ENCODE peak calls at places on chromosomes 5 and 9, in four cellular contexts. D, O, G and X are unnamed samples.

GRCh38 chr9:96493757-96494156 is 43.8 kb downstream of the HABP4 start:
- DNase-seq in D (no peak), G (no peak), O (no peak), X (no peak)

GRCh38 chr9:114953917-114954316 is 23.5 kb upstream of the TNFSF8 start:
- DNase-seq in D (peak; percentile 60), O (peak; percentile 16), G (no peak), X (peak; percentile 35)

GRCh38 chr9:21078702-21079101 is 960 bp upstream of the IFNB1 start:
- DNase-seq in O (no peak), G (no peak), D (no peak), X (no peak)

GRCh38 chr5:177498013-177498847 is 826 bp upstream of the PDLIM7 start:
- DNase-seq in D (no peak), O (peak; percentile 59), G (no peak), X (no peak)

GRCh38 chr5:72347801-72348305 is 27.7 kb downstream of the PTCD2 start:
- DNase-seq in D (no peak), G (no peak), O (no peak), X (peak; percentile 66)

GRCh38 chr9:76249309-76249708 is 144.9 kb downstream of the RFK start:
- DNase-seq in O (no peak), D (no peak), G (no peak), X (no peak)

GRCh38 chr5:69334793-69335268 is 2.2 kb upstream of the CCDC125 start:
- DNase-seq in O (peak; percentile 77), D (peak; percentile 85), G (peak; percentile 77), X (peak; percentile 52)

GRCh38 chr9:109012009-109012875 is 1.1 kb downstream of the CTNNAL1 start:
- DNase-seq in D (peak; percentile 64), G (peak; percentile 23), O (peak; percentile 72), X (peak; percentile 83)

GRCh38 chr5:141694479-141694878 is 12.4 kb upstream of the ARAP3 start:
- DNase-seq in O (no peak), G (no peak), D (no peak), X (no peak)

GRCh38 chr5:69369369-69370121 is at the start of the genes AK6, RAD17 and TAF9:
- DNase-seq in O (peak; percentile 91), D (peak; percentile 89), G (peak; percentile 94), X (peak; percentile 83)

GRCh38 chr9:128051932-128052734 is 15.0 kb downstream of the NAIF1 start:
- DNase-seq in G (peak; percentile 25), D (no peak), O (no peak), X (no peak)

GRCh38 chr5:146130440-146131045 is 25.2 kb upstream of the PLAC8L1 start:
- DNase-seq in G (no peak), O (no peak), D (no peak), X (no peak)

GRCh38 chr5:126778675-126779403 is 1.9 kb downstream of the LMNB1 start:
- DNase-seq in G (no peak), D (no peak), O (no peak), X (no peak)

GRCh38 chr5:98880598-98880997 is 48.2 kb downstream of the CHD1 start:
- DNase-seq in O (no peak), G (no peak), D (no peak), X (no peak)

GRCh38 chr5:3994635-3995034 is 399.0 kb downstream of the IRX1 start:
- DNase-seq in G (no peak), D (no peak), O (no peak), X (no peak)

GRCh38 chr9:38024036-38024681 is 44.9 kb downstream of the SHB start:
- DNase-seq in O (peak; percentile 81), D (peak; percentile 83), G (no peak), X (no peak)

GRCh38 chr9:102518324-102518723 is 476.8 kb upstream of the CYLC2 start:
- DNase-seq in D (no peak), O (no peak), G (no peak), X (no peak)

GRCh38 chr5:148846930-148847329 is 20.5 kb downstream of the ADRB2 start:
- DNase-seq in G (no peak), D (no peak), O (no peak), X (no peak)

GRCh38 chr5:27034531-27034930 is 3.9 kb downstream of the CDH9 start:
- DNase-seq in G (no peak), O (no peak), D (no peak), X (no peak)

GRCh38 chr9:4334439-4334838 is 34.6 kb upstream of the GLIS3 start:
- DNase-seq in G (no peak), D (peak; percentile 79), O (peak; percentile 51), X (no peak)

GRCh38 chr5:126471875-126472537 is 48.8 kb downstream of the GRAMD2B start:
- DNase-seq in D (no peak), G (no peak), O (no peak), X (peak; percentile 43)

GRCh38 chr5:125815-126214 is 33.8 kb downstream of the PLEKHG4B start:
- DNase-seq in O (no peak), G (no peak), D (no peak), X (no peak)

GRCh38 chr5:119486-120097 is 27.6 kb downstream of the PLEKHG4B start:
- DNase-seq in D (no peak), O (no peak), G (no peak), X (no peak)

GRCh38 chr5:126806-127205 is 34.8 kb downstream of the PLEKHG4B start:
- DNase-seq in D (no peak), O (no peak), G (no peak), X (no peak)

GRCh38 chr5:121432-121831 is 29.5 kb downstream of the PLEKHG4B start:
- DNase-seq in G (no peak), D (no peak), O (no peak), X (no peak)
- TF ChIP-seq POLR2A in G (no peak), D (no peak), O (no peak), X (no peak)

DNA sequence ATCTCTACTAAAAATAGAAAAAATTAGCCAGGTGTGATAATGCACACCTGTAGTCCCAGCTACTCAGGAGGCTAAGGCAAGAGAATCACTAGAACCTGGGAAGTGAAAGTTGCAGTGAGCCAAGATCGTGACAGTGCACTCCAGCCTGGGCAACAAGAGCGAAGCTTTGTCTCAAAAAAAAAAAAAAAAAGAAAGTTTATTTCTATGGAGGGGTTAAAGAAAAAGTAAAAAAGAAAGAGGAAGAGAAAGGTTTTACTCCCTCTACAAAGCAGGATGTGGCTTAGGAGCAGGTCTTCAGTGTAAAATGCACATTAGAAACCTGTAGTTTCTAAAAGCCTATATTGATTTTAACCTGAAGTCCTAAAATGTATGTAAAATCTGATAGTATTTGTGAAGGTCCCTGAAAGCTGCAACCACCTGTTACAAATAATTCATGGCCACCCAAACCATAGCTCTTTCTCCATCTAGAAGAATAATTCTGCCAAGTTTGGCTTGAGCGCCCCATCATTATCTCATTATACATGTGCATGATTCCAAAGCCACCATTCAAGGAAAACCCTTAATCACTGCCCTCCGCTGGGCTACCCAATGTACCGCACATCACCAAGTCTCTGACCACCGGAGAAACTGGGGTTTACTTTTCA is 3.4 kb downstream of the FNBP1 start:
- DNase-seq in G (peak; percentile 53), O (no peak), D (no peak), X (no peak)
- TF ChIP-seq POLR2A in G (no peak), O (no peak), D (no peak), X (no peak)

GRCh38 chr9:126719677-126720435 is 85.0 kb upstream of the ZBTB43 start:
- DNase-seq in D (peak; percentile 36), O (no peak), G (peak; percentile 90), X (peak; percentile 89)
- TF ChIP-seq POLR2A in D (no peak), O (no peak), G (no peak), X (no peak)

DNA sequence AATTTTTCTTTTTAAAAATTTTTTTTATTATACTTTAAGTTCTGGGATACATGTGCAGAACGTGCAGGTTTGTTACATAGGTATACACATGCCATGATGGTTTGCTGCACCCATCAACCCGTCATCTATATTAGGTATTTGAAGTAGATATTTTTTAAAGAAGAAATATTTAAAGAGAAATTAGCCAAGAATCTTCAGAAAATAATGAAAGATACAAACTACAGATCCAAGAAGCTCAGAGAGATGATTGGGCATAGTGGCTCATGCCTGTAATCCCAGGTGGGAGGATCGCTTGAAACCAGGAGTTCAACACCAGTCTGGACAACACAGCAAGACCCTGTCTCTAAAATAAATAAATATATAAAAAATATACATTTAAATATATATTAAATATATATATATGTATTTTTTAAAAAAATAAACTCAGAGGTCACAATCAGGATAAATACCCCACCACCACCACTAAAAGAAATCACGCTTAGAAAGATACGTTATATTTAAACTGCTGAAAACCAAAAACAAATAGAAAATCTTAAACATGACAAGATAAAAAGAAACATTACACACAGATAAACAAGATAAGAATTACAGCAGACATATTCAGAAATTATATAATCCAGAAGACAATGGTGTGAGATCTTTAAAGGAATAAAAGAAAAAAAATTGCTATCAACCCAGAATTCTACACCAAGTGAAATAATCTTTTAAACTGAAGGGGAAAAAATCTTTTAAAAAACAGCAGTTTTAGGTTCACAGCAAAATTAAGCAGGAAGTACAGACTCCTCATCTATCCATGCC is 57.5 kb downstream of the CSF2 start:
- DNase-seq in O (no peak), D (no peak), G (no peak), X (no peak)
- TF ChIP-seq POLR2A in O (no peak), D (no peak), G (no peak), X (no peak)

DNA sequence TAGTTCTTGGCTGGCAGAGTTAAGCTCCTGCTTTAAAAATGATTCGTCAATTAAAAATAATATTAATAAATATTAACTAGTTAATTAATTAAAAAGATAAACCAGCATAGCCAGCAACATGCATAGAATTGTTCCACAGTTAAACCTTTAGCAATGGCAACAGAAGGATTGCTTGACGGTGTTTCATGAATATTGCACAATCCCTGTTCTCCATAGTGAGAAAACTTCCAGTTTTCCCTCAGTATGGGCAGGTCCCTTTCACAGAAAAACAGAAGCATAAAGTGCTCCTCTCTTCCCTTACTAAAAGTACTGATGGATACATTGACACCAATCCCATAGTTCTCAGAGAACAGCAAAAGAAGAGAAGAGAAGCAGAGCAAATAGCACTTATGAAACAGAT is 71.4 kb upstream of the CAST start:
- DNase-seq in O (no peak), D (no peak), G (no peak), X (no peak)
- TF ChIP-seq POLR2A in O (no peak), D (no peak), G (no peak), X (no peak)

GRCh38 chr5:6598351-6598900 is 34.4 kb downstream of the NSUN2 start:
- DNase-seq in O (no peak), D (no peak), G (no peak), X (no peak)
- TF ChIP-seq POLR2A in O (no peak), D (no peak), G (no peak), X (no peak)

GRCh38 chr9:121743441-121744001 is 92.1 kb downstream of the DAB2IP start:
- DNase-seq in G (peak; percentile 23), O (peak; percentile 86), D (peak; percentile 83), X (peak; percentile 100)
- TF ChIP-seq POLR2A in G (peak; percentile 40), O (peak; percentile 45), D (peak; percentile 63), X (peak; percentile 57)

GRCh38 chr5:169637856-169638190 is 748 bp downstream of the DOCK2 start:
- DNase-seq in D (no peak), G (peak; percentile 84), O (no peak), X (no peak)
- TF ChIP-seq POLR2A in D (no peak), G (no peak), O (no peak), X (no peak)